ENCODE peak calls at places on chromosomes 1 and 21, in six cellular contexts. H, O, Z, K, U and R are unnamed samples.

GRCh38 chr1:162629651-162630050 is 2.6 kb upstream of the DDR2 start:
- DNase-seq in Z (no peak), H (no peak), K (no peak), O (no peak), U (no peak), R (no peak)

GRCh38 chr1:94926365-94926914 is 470 bp downstream of the CNN3 start:
- DNase-seq in H (peak), O (peak), K (peak), U (no peak), Z (peak), R (no peak)

GRCh38 chr1:174013864-174014418 is 8.2 kb downstream of the RC3H1 start:
- DNase-seq in O (no peak), U (no peak), Z (no peak), H (no peak), K (no peak), R (no peak)

GRCh38 chr1:156048663-156049258 is 4.8 kb downstream of the UBQLN4 start:
- DNase-seq in O (no peak), Z (no peak), H (no peak), U (no peak), K (no peak), R (no peak)

GRCh38 chr1:205449750-205450443 is 5.9 kb downstream of the BLACAT1 start:
- DNase-seq in H (no peak), O (no peak), U (no peak), K (peak), Z (no peak), R (no peak)

GRCh38 chr21:46037338-46038325 is 56.1 kb downstream of the COL6A1 start:
- DNase-seq in H (no peak), U (no peak), K (no peak), Z (no peak), O (no peak), R (no peak)

GRCh38 chr1:6267686-6268281 is 6.9 kb upstream of the GPR153 start:
- DNase-seq in K (peak), O (no peak), H (no peak), U (no peak), Z (no peak), R (no peak)

GRCh38 chr1:84303154-84303830 is 1.8 kb downstream of the SAMD13 start:
- DNase-seq in K (peak), O (no peak), Z (peak), U (no peak), H (no peak), R (peak)

GRCh38 chr1:76501136-76501535 is 366.1 kb upstream of the ST6GALNAC5 start:
- DNase-seq in Z (no peak), U (no peak), K (no peak), O (no peak), H (no peak), R (no peak)

GRCh38 chr1:160429125-160429551 is 28.8 kb downstream of the VANGL2 start:
- DNase-seq in Z (no peak), H (no peak), U (no peak), O (no peak), K (no peak), R (no peak)

GRCh38 chr1:8903908-8904650 is 25.6 kb upstream of the ENO1 start:
- DNase-seq in H (peak), U (no peak), O (no peak), K (peak), Z (no peak), R (no peak)

GRCh38 chr1:13597166-13597565 is 13.5 kb downstream of the PDPN start:
- DNase-seq in K (no peak), Z (no peak), O (no peak), H (no peak), U (no peak), R (no peak)

GRCh38 chr21:29737188-29737587 is 202.6 kb downstream of the GRIK1 start:
- DNase-seq in U (no peak), O (no peak), Z (no peak), H (no peak), K (no peak), R (no peak)

GRCh38 chr1:25774921-25775774 is 24.8 kb upstream of the SELENON start:
- DNase-seq in U (no peak), O (peak), K (no peak), Z (peak), H (no peak), R (no peak)

GRCh38 chr1:92653605-92654381 is 131.1 kb downstream of the EVI5 start:
- DNase-seq in Z (no peak), H (no peak), K (no peak), O (no peak), U (no peak), R (no peak)